ENCODE peak calls at places on chromosomes 5 and 9, in nine cellular contexts. L, F, W, X, P, H, Y, C and M are unnamed samples.

GRCh38 chr5:126471247-126471646 is 48.0 kb downstream of the GRAMD2B start:
- DNase-seq in X (no peak), H (no peak), Y (no peak), C (no peak), F (no peak), L (no peak), P (no peak), W (no peak), M (no peak)

GRCh38 chr5:87321605-87322004 is 53.9 kb downstream of the RASA1 start:
- DNase-seq in C (no peak), X (no peak), L (no peak), H (no peak), P (no peak), F (no peak), W (no peak), Y (no peak), M (no peak)

GRCh38 chr5:80204808-80205614 is 50.8 kb downstream of the SERINC5 start:
- DNase-seq in H (no peak), F (no peak), L (no peak), Y (peak; percentile 47), W (no peak), C (no peak), P (no peak), X (peak; percentile 40), M (no peak)

GRCh38 chr5:179732918-179733763 is 519 bp downstream of the MAML1 start:
- DNase-seq in W (peak; percentile 37), H (peak; percentile 52), F (peak; percentile 60), C (peak; percentile 50), P (no peak), X (no peak), L (no peak), Y (peak; percentile 58), M (no peak)

GRCh38 chr5:16784843-16785791 is 151.0 kb downstream of the MYO10 start:
- DNase-seq in F (no peak), C (peak; percentile 86), W (no peak), L (peak; percentile 8), P (no peak), H (no peak), Y (no peak), X (no peak), M (no peak)

GRCh38 chr5:74765201-74765600 is 1.7 kb downstream of the GFM2 start:
- DNase-seq in H (no peak), Y (peak; percentile 32), X (no peak), L (no peak), C (no peak), W (no peak), F (no peak), P (no peak), M (no peak)

GRCh38 chr9:76534031-76534430 is 75.0 kb downstream of the GCNT1 start:
- DNase-seq in F (no peak), C (no peak), X (peak; percentile 36), W (no peak), H (peak; percentile 62), Y (no peak), L (no peak), P (no peak), M (no peak)

GRCh38 chr5:128516978-128517377 is 21.1 kb downstream of the FBN2 start:
- DNase-seq in L (no peak), W (no peak), Y (no peak), H (no peak), X (no peak), F (no peak), P (no peak), C (no peak), M (no peak)

GRCh38 chr9:121563881-121564460 is 64.3 kb upstream of the GGTA1 start:
- DNase-seq in L (no peak), W (no peak), C (no peak), F (no peak), Y (no peak), P (no peak), X (no peak), H (no peak), M (no peak)

GRCh38 chr9:93962041-93962440 is 6.9 kb upstream of the BARX1 start:
- DNase-seq in Y (no peak), P (no peak), H (no peak), X (no peak), C (no peak), L (no peak), W (no peak), F (no peak), M (no peak)

GRCh38 chr9:117494401-117495130 is 79.7 kb upstream of the ASTN2 start:
- DNase-seq in F (no peak), H (no peak), X (no peak), P (no peak), Y (no peak), L (no peak), C (no peak), W (no peak), M (no peak)

GRCh38 chr5:33400675-33401074 is 40.1 kb upstream of the TARS1 start:
- DNase-seq in X (no peak), W (no peak), C (peak; percentile 12), H (no peak), L (no peak), P (no peak), Y (no peak), F (no peak), M (no peak)

GRCh38 chr5:67790390-67790789 is 425.2 kb upstream of the PIK3R1 start:
- DNase-seq in Y (no peak), H (no peak), L (no peak), X (no peak), C (no peak), P (no peak), W (no peak), F (no peak), M (no peak)

GRCh38 chr9:108039491-108039890 is 549.9 kb upstream of the KLF4 start:
- DNase-seq in H (peak; percentile 55), L (no peak), Y (no peak), C (no peak), F (no peak), W (no peak), X (no peak), P (no peak), M (no peak)

GRCh38 chr5:158637039-158637438 is 462.7 kb downstream of the EBF1 start:
- DNase-seq in Y (no peak), W (no peak), F (no peak), H (no peak), L (no peak), P (no peak), X (no peak), C (no peak), M (no peak)

GRCh38 chr5:178895615-178896571 is at the start of gene ZFP2:
- DNase-seq in W (peak; percentile 59), Y (peak; percentile 89), P (peak; percentile 6), H (peak; percentile 41), F (peak; percentile 41), L (no peak), C (no peak), X (no peak), M (no peak)

GRCh38 chr5:64883912-64884311 is 115.2 kb downstream of the CWC27 start:
- DNase-seq in Y (no peak), C (no peak), L (no peak), P (no peak), X (no peak), F (no peak), W (no peak), H (peak; percentile 22), M (no peak)

GRCh38 chr9:17627641-17628040 is 48.8 kb downstream of the SH3GL2 start:
- DNase-seq in L (no peak), W (no peak), Y (no peak), X (no peak), P (no peak), F (no peak), C (no peak), H (peak; percentile 38), M (no peak)

GRCh38 chr5:40914835-40915234 is 5.5 kb downstream of the C7 start:
- DNase-seq in X (peak; percentile 17), F (no peak), L (no peak), P (no peak), Y (no peak), H (peak; percentile 45), W (no peak), C (no peak), M (no peak)

GRCh38 chr9:127008076-127008475 is 93.5 kb downstream of the RALGPS1 start:
- DNase-seq in P (no peak), Y (no peak), W (no peak), F (no peak), L (no peak), X (no peak), C (peak; percentile 22), H (no peak), M (no peak)

GRCh38 chr9:113990570-113990907 is 87.6 kb downstream of the AMBP start:
- DNase-seq in F (no peak), P (no peak), L (no peak), C (no peak), Y (peak; percentile 14), W (no peak), X (no peak), H (no peak), M (no peak)

GRCh38 chr5:50340757-50341156 is 100.3 kb downstream of the EMB start:
- DNase-seq in C (no peak), W (no peak), Y (no peak), F (no peak), X (no peak), H (no peak), L (no peak), P (no peak), M (no peak)

GRCh38 chr9:127237801-127238200 is 26.8 kb upstream of the GARNL3 start:
- DNase-seq in Y (no peak), C (no peak), X (no peak), F (no peak), W (no peak), P (no peak), L (no peak), H (no peak), M (no peak)

GRCh38 chr9:91856419-91856818 is 93.6 kb downstream of the ROR2 start:
- DNase-seq in H (no peak), L (no peak), X (no peak), P (no peak), F (no peak), C (no peak), Y (no peak), W (no peak), M (no peak)

GRCh38 chr5:90474235-90475107 is at the start of the genes MBLAC2 and POLR3G:
- DNase-seq in C (peak; percentile 97), Y (peak; percentile 96), P (peak; percentile 71), H (peak; percentile 93), W (peak; percentile 90), F (peak; percentile 93), L (peak; percentile 87), X (peak; percentile 71), M (peak; percentile 70)

GRCh38 chr5:67672633-67673032 is 476.0 kb upstream of the CD180 start:
- DNase-seq in W (no peak), X (no peak), Y (no peak), C (no peak), P (no peak), H (no peak), F (no peak), L (no peak), M (no peak)

GRCh38 chr9:88041447-88041846 is 67.1 kb upstream of the CDK20 start:
- DNase-seq in C (no peak), P (no peak), L (no peak), X (no peak), W (peak; percentile 24), F (no peak), Y (peak; percentile 68), H (peak; percentile 37), M (no peak)

GRCh38 chr9:115350548-115350947 is 232.6 kb upstream of the TNC start:
- DNase-seq in H (peak; percentile 24), L (no peak), X (no peak), F (no peak), P (no peak), C (no peak), Y (no peak), W (no peak), M (no peak)

GRCh38 chr9:87148391-87149237 is 201.3 kb upstream of the GAS1 start:
- DNase-seq in F (no peak), C (no peak), P (peak; percentile 37), H (peak; percentile 66), Y (peak; percentile 93), W (peak; percentile 70), X (peak; percentile 27), L (no peak), M (no peak)

GRCh38 chr9:93951655-93952118 is 3.5 kb downstream of the BARX1 start:
- DNase-seq in P (no peak), H (no peak), W (no peak), X (no peak), L (no peak), Y (peak; percentile 31), C (no peak), F (no peak), M (no peak)

GRCh38 chr9:80994892-80995291 is 694.5 kb downstream of the TLE1 start:
- DNase-seq in X (peak; percentile 53), P (peak; percentile 3), W (no peak), F (no peak), H (peak; percentile 85), Y (no peak), C (no peak), L (no peak), M (no peak)